ENCODE peak calls at places on chromosomes 5 and 9, in seven cellular contexts. C is WERI-Rb-1; G is pancreas; M is spleen; Q is adrenal gland; U is CD8-positive, alpha-beta T cell; B is IMR-90. V is an unnamed sample.

GRCh38 chr9:91179237-91180138 is 182.2 kb downstream of the AUH start:
- DNase-seq in M (no peak), U (no peak), G (peak), C (no peak), Q (no peak), B (peak), V (no peak)

GRCh38 chr5:178818094-178818493 is 41.7 kb upstream of the ZNF354B start:
- DNase-seq in C (no peak), G (peak), B (no peak), Q (no peak), U (no peak), M (no peak), V (no peak)

GRCh38 chr9:79224672-79225433 is 346.9 kb upstream of the TLE4 start:
- DNase-seq in Q (no peak), M (no peak), C (no peak), G (no peak), B (peak), U (no peak), V (no peak)

GRCh38 chr9:77010527-77010926 is 8.9 kb upstream of the FOXB2 start:
- DNase-seq in C (no peak), U (no peak), G (no peak), M (no peak), Q (no peak), B (no peak), V (no peak)

GRCh38 chr5:95863383-95863757 is 40.8 kb upstream of the GLRX start:
- DNase-seq in B (peak), G (no peak), C (no peak), M (no peak), U (no peak), Q (peak), V (no peak)

GRCh38 chr9:81686614-81687520 is 2.5 kb downstream of the TLE1 start:
- DNase-seq in Q (peak), G (peak), U (peak), M (peak), C (peak), B (peak), V (peak)

GRCh38 chr5:176441921-176442323 is 6.3 kb upstream of the FAF2 start:
- DNase-seq in Q (no peak), U (no peak), M (no peak), G (no peak), C (peak), B (peak), V (no peak)

GRCh38 chr5:151755383-151755782 is 3.0 kb downstream of the ATOX1 start:
- DNase-seq in M (no peak), Q (no peak), B (no peak), G (no peak), U (no peak), C (no peak), V (no peak)

GRCh38 chr9:114791736-114792135 is 14.1 kb downstream of the TNFSF15 start:
- DNase-seq in U (no peak), M (no peak), B (no peak), G (no peak), C (no peak), Q (no peak), V (no peak)

GRCh38 chr9:88947581-88948573 is 43.4 kb upstream of the S1PR3 start:
- DNase-seq in G (no peak), Q (no peak), U (no peak), C (no peak), M (no peak), B (peak), V (no peak)

GRCh38 chr9:93667006-93667405 is 90.6 kb downstream of the PHF2 start:
- DNase-seq in B (no peak), G (peak), U (no peak), M (peak), C (peak), Q (no peak), V (peak)

GRCh38 chr5:9059920-9060691 is 485.8 kb downstream of the SEMA5A start:
- DNase-seq in C (no peak), U (no peak), M (no peak), G (no peak), B (peak), Q (peak), V (no peak)

GRCh38 chr5:77282337-77283027 is 72.0 kb downstream of the PDE8B start:
- DNase-seq in C (no peak), Q (no peak), G (no peak), M (no peak), B (peak), U (no peak), V (no peak)

GRCh38 chr5:126100767-126101166 is 322.4 kb upstream of the GRAMD2B start:
- DNase-seq in U (no peak), M (no peak), B (no peak), Q (no peak), G (no peak), C (no peak), V (no peak)

GRCh38 chr9:78669591-78669990 is 372.7 kb downstream of the PSAT1 start:
- DNase-seq in G (no peak), Q (no peak), U (no peak), B (peak), C (no peak), M (no peak), V (no peak)

GRCh38 chr9:88949425-88949824 is 41.8 kb upstream of the S1PR3 start:
- DNase-seq in G (no peak), M (no peak), U (no peak), Q (peak), C (no peak), B (peak), V (peak)

GRCh38 chr5:61767231-61768080 is 435.4 kb downstream of the ZSWIM6 start:
- DNase-seq in B (no peak), C (no peak), G (no peak), M (no peak), Q (no peak), U (no peak), V (no peak)

GRCh38 chr5:53545744-53546143 is 14.7 kb upstream of the NDUFS4 start:
- DNase-seq in C (no peak), Q (no peak), G (no peak), U (no peak), B (no peak), M (no peak), V (no peak)

GRCh38 chr9:135516132-135516860 is 4.9 kb upstream of the LCN1 start:
- DNase-seq in C (no peak), Q (no peak), B (no peak), G (no peak), U (no peak), M (peak), V (peak)
- H3K27ac ChIP-seq in C (no peak), Q (no peak), B (no peak), G (no peak), U (no peak), M (no peak), V (no peak)

GRCh38 chr9:133934512-133935221 is 57.5 kb downstream of the VAV2 start:
- DNase-seq in B (no peak), Q (no peak), C (no peak), U (peak), G (no peak), M (no peak), V (no peak)

GRCh38 chr9:133937120-133937519 is 55.0 kb downstream of the VAV2 start:
- DNase-seq in B (no peak), G (no peak), M (no peak), C (no peak), U (no peak), Q (no peak), V (no peak)

GRCh38 chr9:133938086-133938485 is 54.0 kb downstream of the VAV2 start:
- DNase-seq in C (no peak), U (no peak), M (no peak), B (no peak), G (no peak), Q (no peak), V (no peak)

GRCh38 chr9:133933426-133934026 is 58.6 kb downstream of the VAV2 start:
- DNase-seq in G (no peak), C (no peak), U (no peak), B (no peak), M (no peak), Q (no peak), V (no peak)

DNA sequence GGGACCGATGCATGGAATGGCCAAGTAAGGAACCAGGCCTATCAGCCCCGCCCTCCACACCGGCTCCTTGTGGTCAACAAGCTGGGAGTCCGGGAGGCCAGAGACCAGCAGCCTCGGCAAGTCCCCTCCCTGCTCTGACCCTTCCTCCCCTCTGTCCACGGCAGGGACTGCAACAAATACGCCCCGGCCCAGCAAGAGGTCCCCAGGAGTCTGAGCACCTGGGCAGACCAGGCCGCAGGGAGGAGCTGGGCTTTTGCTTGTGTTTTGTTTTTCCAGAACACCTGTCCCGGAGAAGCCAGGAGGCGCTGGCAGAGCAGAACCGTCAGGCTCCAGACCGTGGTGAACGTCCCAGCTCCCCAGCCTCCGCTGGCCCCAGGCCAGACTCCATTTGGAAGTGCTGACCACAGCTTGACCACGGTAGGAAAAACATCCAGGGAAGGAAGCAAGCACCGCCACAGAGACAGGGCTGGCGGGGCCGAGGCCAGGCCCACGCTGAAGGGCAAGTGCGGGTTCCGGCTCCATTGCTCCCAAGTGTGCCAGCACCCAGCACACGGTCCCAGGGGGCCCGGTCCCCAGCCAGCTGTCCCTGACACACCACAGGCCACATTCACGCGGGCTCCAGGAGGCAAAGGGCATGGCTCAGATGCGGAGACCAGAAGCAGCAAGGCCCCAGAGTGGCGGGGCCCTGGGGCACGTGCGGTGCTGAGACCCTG is 56.6 kb downstream of the VAV2 start:
- DNase-seq in Q (peak), C (no peak), B (peak), G (peak), M (no peak), U (peak), V (no peak)
- H3K4me3 ChIP-seq in Q (no peak), C (no peak), B (no peak), G (no peak), M (no peak), U (no peak), V (no peak)

GRCh38 chr9:105447814-105448812 is at the start of gene FSD1L:
- DNase-seq in C (peak), U (peak), Q (peak), B (peak), M (peak), G (peak), V (peak)
- TF ChIP-seq CTCF in C (peak), U (no peak), Q (no peak), B (peak), M (no peak), G (no peak), V (peak)

DNA sequence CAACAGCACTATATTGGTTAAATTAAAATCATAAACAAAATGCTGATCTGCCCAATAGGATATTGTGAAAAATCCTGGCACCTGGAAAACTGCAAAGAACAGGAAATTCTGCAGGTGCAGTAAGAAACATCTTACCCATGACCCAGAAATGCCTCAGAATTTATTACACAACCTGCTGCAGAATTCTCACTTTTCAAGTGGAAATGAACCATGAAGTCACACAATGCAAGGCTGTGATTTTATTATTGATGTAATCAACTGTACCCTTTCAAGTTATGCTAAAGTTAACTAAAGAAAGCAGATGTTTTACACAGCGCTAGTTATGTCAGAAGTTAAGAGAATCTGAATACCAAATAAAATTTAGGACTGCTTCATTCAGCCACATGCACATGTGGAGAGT is 6.0 kb downstream of the STRBP start:
- DNase-seq in M (no peak), G (no peak), B (no peak), Q (no peak), C (no peak), U (no peak), V (no peak)
- H3K27ac ChIP-seq in M (no peak), G (no peak), B (no peak), Q (no peak), C (no peak), U (no peak), V (no peak)

DNA sequence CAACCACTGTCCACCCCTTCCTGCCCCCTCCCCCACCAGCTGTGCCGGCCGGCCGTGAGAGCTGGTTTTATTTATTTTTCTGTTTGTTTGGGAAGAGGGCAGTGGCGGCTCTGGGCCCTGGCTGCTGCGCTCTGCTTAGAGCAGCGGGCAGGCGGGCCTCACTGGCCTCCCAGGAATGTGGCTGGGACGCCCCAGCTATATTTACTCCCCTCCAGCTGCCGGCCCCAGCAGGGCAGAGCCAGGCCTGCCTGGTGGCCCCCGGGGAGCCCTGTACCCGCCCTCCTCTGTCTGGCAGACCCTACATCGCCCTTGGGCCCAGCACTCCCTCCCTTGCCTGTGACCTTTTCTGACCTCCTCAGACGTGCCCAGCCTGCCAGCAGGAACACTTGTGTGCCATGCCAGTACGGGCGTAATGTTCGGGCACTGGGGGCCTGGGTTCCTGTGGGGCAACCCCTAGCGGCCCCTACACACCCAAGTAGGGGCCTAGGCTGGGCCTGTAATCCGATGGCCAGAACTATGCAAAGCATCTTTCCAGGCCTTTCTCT is 7.7 kb downstream of the CXXC5 start:
- DNase-seq in B (peak), C (no peak), Q (peak), M (peak), G (peak), U (no peak), V (no peak)
- H3K4me3 ChIP-seq in B (no peak), C (no peak), Q (no peak), M (no peak), G (peak), U (no peak), V (peak)

GRCh38 chr9:75851917-75852316 is 38.6 kb upstream of the PCSK5 start:
- DNase-seq in Q (no peak), U (no peak), G (no peak), M (no peak), C (no peak), B (no peak), V (no peak)

GRCh38 chr9:75858497-75859092 is 31.9 kb upstream of the PCSK5 start:
- DNase-seq in M (no peak), G (no peak), B (no peak), U (no peak), C (no peak), Q (no peak), V (no peak)

GRCh38 chr9:75850459-75851200 is 39.8 kb upstream of the PCSK5 start:
- DNase-seq in U (no peak), C (no peak), M (no peak), G (no peak), B (no peak), Q (no peak), V (no peak)

GRCh38 chr9:75852746-75853145 is 37.7 kb upstream of the PCSK5 start:
- DNase-seq in B (no peak), C (no peak), U (no peak), Q (no peak), G (no peak), M (no peak), V (no peak)

GRCh38 chr9:75855509-75855908 is 35.0 kb upstream of the PCSK5 start:
- DNase-seq in B (peak), G (no peak), Q (peak), U (no peak), M (no peak), C (peak), V (no peak)
- TF ChIP-seq CTCF in B (peak), G (peak), Q (no peak), U (no peak), M (peak), C (peak), V (peak)

V was measured in dorsolateral prefrontal cortex.